ENCODE peak calls at places on chromosome 4, in five cellular contexts. W is SK-N-SH, Q is K562, L is GM12878, K is H1. G is an unnamed sample.

GRCh38 chr4:26058537-26058936 is 144.5 kb downstream of the SMIM20 start:
- DNase-seq in K (no peak), L (peak), W (peak), Q (no peak), G (no peak)

GRCh38 chr4:65865489-65865888 is 195.2 kb upstream of the EPHA5 start:
- DNase-seq in W (peak), Q (peak), K (no peak), L (no peak), G (no peak)

GRCh38 chr4:99437686-99438577 is 2.8 kb upstream of the ADH7 start:
- DNase-seq in K (no peak), Q (peak), L (no peak), W (no peak), G (no peak)

GRCh38 chr4:184854673-184855072 is 28.9 kb upstream of the ACSL1 start:
- DNase-seq in Q (peak), L (no peak), K (no peak), W (peak), G (peak)

GRCh38 chr4:15694431-15694830 is 8.4 kb upstream of the BST1 start:
- DNase-seq in L (no peak), Q (no peak), W (no peak), K (no peak), G (no peak)

GRCh38 chr4:101948951-101949350 is 158.4 kb downstream of the BANK1 start:
- DNase-seq in Q (no peak), W (no peak), K (no peak), L (no peak), G (no peak)

GRCh38 chr4:42371306-42372063 is 25.8 kb upstream of the SHISA3 start:
- DNase-seq in W (peak), Q (no peak), K (no peak), L (no peak), G (peak)

GRCh38 chr4:171534391-171534790 is 278.8 kb upstream of the GALNTL6 start:
- DNase-seq in W (no peak), L (no peak), Q (no peak), K (no peak), G (no peak)

DNA sequence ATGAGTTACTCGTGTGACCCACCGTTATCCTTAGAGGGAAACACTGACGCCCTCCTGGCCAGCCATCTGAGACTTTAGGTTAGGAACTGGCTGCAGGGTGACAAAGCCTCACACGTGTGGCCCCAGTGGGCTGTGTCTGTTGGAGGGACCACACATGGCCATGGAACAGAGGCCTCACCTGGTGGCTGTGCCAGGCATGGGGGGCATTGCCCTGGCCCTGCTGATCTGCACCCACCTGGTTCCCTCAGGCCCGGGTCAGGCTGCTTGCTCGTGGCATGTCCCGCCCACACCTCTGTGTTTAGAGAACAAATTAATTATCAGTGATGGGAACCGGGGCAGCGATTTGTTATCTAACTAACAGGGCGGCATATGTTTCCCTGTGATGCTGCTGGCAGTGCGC is 100.9 kb upstream of the PSAPL1 start:
- DNase-seq in Q (no peak), K (no peak), W (no peak), L (no peak), G (no peak)
- TF ChIP-seq GABPA in Q (no peak), K (no peak), W (no peak), L (no peak), G (no peak)

GRCh38 chr4:119302073-119302832 is 19.7 kb downstream of the FABP2 start:
- DNase-seq in Q (no peak), W (no peak), K (no peak), L (no peak), G (no peak)
- H3K27ac ChIP-seq in Q (no peak), W (no peak), K (no peak), L (no peak), G (no peak)

DNA sequence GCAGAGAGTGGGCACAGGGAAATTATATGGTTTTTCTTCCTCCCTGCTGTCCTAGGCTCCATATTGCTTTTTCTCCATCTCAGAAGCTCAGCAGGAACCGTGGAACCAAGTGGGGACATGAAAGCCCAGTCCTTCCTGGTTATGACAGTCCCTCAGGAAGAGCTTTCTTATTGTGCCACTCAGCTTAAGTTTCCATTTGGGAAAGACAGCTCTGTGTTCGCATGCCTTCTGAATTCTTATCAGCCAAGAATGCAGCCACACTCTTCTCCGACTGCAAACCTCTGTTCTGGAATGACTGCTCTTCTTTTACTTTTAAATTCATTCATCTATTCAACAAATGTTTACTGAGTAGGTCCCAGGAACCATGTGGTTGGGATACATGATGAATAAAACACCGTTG is 58.0 kb upstream of the PPARGC1A start:
- DNase-seq in Q (no peak), L (no peak), W (no peak), K (no peak), G (no peak)
- TF ChIP-seq GABPA in Q (no peak), L (no peak), W (no peak), K (no peak), G (no peak)

GRCh38 chr4:47017081-47017480 is 14.3 kb upstream of the GABRB1 start:
- DNase-seq in L (no peak), W (no peak), K (no peak), Q (no peak), G (no peak)
- H3K27ac ChIP-seq in L (no peak), W (no peak), K (no peak), Q (no peak), G (no peak)

DNA sequence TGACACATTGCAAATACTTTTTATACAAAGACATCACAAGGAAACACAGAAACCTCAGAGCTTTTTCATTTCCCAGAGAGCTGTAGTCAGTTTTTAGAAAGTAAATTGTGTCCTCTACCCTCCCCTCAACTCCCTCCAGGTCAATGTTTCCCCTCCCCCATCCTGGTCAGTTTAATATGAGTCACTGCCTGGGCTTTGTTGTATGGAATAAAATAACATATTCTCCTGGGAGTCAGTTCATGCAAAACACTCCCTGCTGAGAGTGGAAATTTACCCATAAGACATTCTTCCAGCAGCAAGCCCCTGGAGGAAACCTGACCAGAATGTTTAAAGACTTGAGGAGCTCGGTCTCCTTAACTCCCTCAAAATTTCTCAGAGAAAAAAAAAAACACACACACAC is 270.1 kb upstream of the LDB2 start:
- DNase-seq in L (no peak), K (no peak), W (no peak), Q (no peak), G (no peak)
- TF ChIP-seq GABPA in L (no peak), K (no peak), W (no peak), Q (no peak), G (no peak)

GRCh38 chr4:144647095-144647959 is 1.4 kb downstream of the HHIP start:
- DNase-seq in K (no peak), L (no peak), W (peak), Q (peak), G (no peak)

GRCh38 chr4:144645621-144646522 is at the start of gene HHIP:
- DNase-seq in W (peak), L (no peak), Q (peak), K (no peak), G (peak)

GRCh38 chr4:144646523-144647094 is 653 bp downstream of the HHIP start:
- DNase-seq in Q (no peak), L (no peak), K (no peak), W (peak), G (no peak)

GRCh38 chr4:144644368-144645101 is 1.4 kb upstream of the HHIP start:
- DNase-seq in Q (no peak), W (no peak), K (no peak), L (no peak), G (no peak)

DNA sequence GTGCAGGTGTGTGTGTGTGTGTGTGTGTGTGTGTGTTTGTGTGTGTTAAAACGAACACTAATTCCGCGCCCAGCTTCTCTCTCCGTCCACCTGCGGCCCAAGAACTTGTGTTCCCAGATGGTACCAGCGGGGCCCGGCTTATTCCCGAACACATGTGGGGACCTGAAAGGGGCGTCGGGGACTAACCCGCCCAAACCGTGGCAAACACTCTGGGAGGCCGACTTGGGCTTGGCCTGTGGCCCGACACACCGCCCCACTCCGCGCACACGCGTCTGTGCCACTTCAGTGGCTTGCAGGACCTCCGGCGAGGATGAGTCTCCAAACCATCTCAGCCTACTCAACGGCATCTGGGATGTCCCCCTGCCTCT is 870 bp upstream of the HHIP start:
- DNase-seq in Q (no peak), W (peak), L (no peak), K (no peak), G (no peak)
- H3K27ac ChIP-seq in Q (no peak), W (no peak), L (no peak), K (no peak), G (no peak)

DNA sequence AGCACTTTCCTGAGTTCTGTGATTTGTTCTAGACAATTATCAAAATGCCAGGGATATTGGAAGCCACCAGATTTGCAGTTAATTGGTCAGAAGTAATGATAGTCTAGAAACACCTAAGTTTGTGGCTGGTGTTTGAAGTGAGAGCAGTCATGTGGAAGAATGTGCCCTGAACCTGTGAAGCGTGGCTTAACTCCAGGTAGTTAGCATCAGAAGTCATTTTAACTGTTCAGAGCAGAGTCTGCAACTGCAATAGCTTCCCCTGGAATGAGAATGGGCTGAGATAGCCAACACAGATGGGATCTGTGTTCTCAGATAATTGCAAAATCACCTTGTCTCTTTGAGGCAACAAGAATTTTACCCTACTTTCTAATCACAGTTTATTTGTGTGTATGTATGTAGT is 255.1 kb upstream of the GK2 start:
- DNase-seq in Q (no peak), L (no peak), W (no peak), K (no peak), G (no peak)
- TF ChIP-seq GABPA in Q (no peak), L (no peak), W (no peak), K (no peak), G (no peak)

G was measured in HL-60.